ENCODE peak calls at places on chromosomes 5 and 9, in ten cellular contexts. One of them, this sample, is unnamed.

GRCh38 chr5:62256161-62257017 is 49.6 kb upstream of the KIF2A start:
- DNase-seq in T-helper 1 cell: no peak
- DNase-seq in body of pancreas: peak
- DNase-seq in endothelial cell: no peak
- DNase-seq in GM10248: no peak
- DNase-seq in EH: no peak
- DNase-seq in neural crest cell: no peak
- DNase-seq in GM12891: no peak
- DNase-seq in endodermal cell: no peak
- DNase-seq in cardiac fibroblast: no peak
- DNase-seq in this sample: no peak

GRCh38 chr5:36722913-36723312 is 116.5 kb downstream of the SLC1A3 start:
- DNase-seq in T-helper 1 cell: no peak
- DNase-seq in body of pancreas: no peak
- DNase-seq in endothelial cell: no peak
- DNase-seq in GM10248: no peak
- DNase-seq in EH: peak
- DNase-seq in neural crest cell: no peak
- DNase-seq in GM12891: no peak
- DNase-seq in endodermal cell: no peak
- DNase-seq in cardiac fibroblast: peak
- DNase-seq in this sample: no peak

GRCh38 chr9:124221685-124222084 is 36.1 kb upstream of the NEK6 start:
- DNase-seq in T-helper 1 cell: no peak
- DNase-seq in body of pancreas: no peak
- DNase-seq in endothelial cell: no peak
- DNase-seq in GM10248: no peak
- DNase-seq in EH: no peak
- DNase-seq in neural crest cell: no peak
- DNase-seq in GM12891: no peak
- DNase-seq in endodermal cell: no peak
- DNase-seq in cardiac fibroblast: no peak
- DNase-seq in this sample: no peak

GRCh38 chr9:38182321-38182720 is 113.3 kb upstream of the SHB start:
- DNase-seq in T-helper 1 cell: no peak
- DNase-seq in body of pancreas: peak
- DNase-seq in endothelial cell: no peak
- DNase-seq in GM10248: no peak
- DNase-seq in EH: no peak
- DNase-seq in neural crest cell: no peak
- DNase-seq in GM12891: no peak
- DNase-seq in endodermal cell: peak
- DNase-seq in cardiac fibroblast: no peak
- DNase-seq in this sample: no peak

GRCh38 chr5:85049020-85049419 is 664.3 kb upstream of the EDIL3 start:
- DNase-seq in T-helper 1 cell: no peak
- DNase-seq in body of pancreas: no peak
- DNase-seq in endothelial cell: peak
- DNase-seq in GM10248: no peak
- DNase-seq in EH: no peak
- DNase-seq in neural crest cell: no peak
- DNase-seq in GM12891: no peak
- DNase-seq in endodermal cell: peak
- DNase-seq in cardiac fibroblast: peak
- DNase-seq in this sample: no peak

GRCh38 chr5:108255468-108255867 is 126.4 kb downstream of the FBXL17 start:
- DNase-seq in T-helper 1 cell: no peak
- DNase-seq in body of pancreas: no peak
- DNase-seq in endothelial cell: no peak
- DNase-seq in GM10248: no peak
- DNase-seq in EH: no peak
- DNase-seq in neural crest cell: no peak
- DNase-seq in GM12891: no peak
- DNase-seq in endodermal cell: no peak
- DNase-seq in cardiac fibroblast: no peak
- DNase-seq in this sample: no peak

GRCh38 chr9:19271081-19271480 is 40.6 kb downstream of the DENND4C start:
- DNase-seq in T-helper 1 cell: no peak
- DNase-seq in body of pancreas: no peak
- DNase-seq in endothelial cell: no peak
- DNase-seq in GM10248: no peak
- DNase-seq in EH: peak
- DNase-seq in neural crest cell: no peak
- DNase-seq in GM12891: no peak
- DNase-seq in endodermal cell: no peak
- DNase-seq in cardiac fibroblast: peak
- DNase-seq in this sample: no peak

GRCh38 chr9:129840024-129840423 is 4.8 kb downstream of the USP20 start:
- DNase-seq in T-helper 1 cell: no peak
- DNase-seq in body of pancreas: no peak
- DNase-seq in endothelial cell: no peak
- DNase-seq in GM10248: no peak
- DNase-seq in EH: no peak
- DNase-seq in neural crest cell: no peak
- DNase-seq in GM12891: no peak
- DNase-seq in endodermal cell: no peak
- DNase-seq in cardiac fibroblast: no peak
- DNase-seq in this sample: no peak

GRCh38 chr5:162052671-162053070 is 14.9 kb upstream of the GABRG2 start:
- DNase-seq in T-helper 1 cell: no peak
- DNase-seq in body of pancreas: no peak
- DNase-seq in endothelial cell: no peak
- DNase-seq in GM10248: no peak
- DNase-seq in EH: no peak
- DNase-seq in neural crest cell: no peak
- DNase-seq in GM12891: no peak
- DNase-seq in endodermal cell: no peak
- DNase-seq in cardiac fibroblast: no peak
- DNase-seq in this sample: no peak

GRCh38 chr5:150645070-150645700 is 4.7 kb downstream of the SYNPO start:
- DNase-seq in T-helper 1 cell: no peak
- DNase-seq in body of pancreas: peak
- DNase-seq in endothelial cell: no peak
- DNase-seq in GM10248: no peak
- DNase-seq in EH: peak
- DNase-seq in neural crest cell: no peak
- DNase-seq in GM12891: no peak
- DNase-seq in endodermal cell: peak
- DNase-seq in cardiac fibroblast: peak
- DNase-seq in this sample: no peak

GRCh38 chr5:36878421-36879088 is 2.0 kb downstream of the NIPBL start:
- DNase-seq in T-helper 1 cell: no peak
- DNase-seq in body of pancreas: peak
- DNase-seq in endothelial cell: peak
- DNase-seq in GM10248: no peak
- DNase-seq in EH: peak
- DNase-seq in neural crest cell: peak
- DNase-seq in GM12891: no peak
- DNase-seq in endodermal cell: peak
- DNase-seq in cardiac fibroblast: peak
- DNase-seq in this sample: no peak

GRCh38 chr9:35842795-35843194 is 13.8 kb downstream of the TMEM8B start:
- DNase-seq in T-helper 1 cell: no peak
- DNase-seq in body of pancreas: no peak
- DNase-seq in endothelial cell: no peak
- DNase-seq in GM10248: peak
- DNase-seq in EH: no peak
- DNase-seq in neural crest cell: no peak
- DNase-seq in GM12891: peak
- DNase-seq in endodermal cell: no peak
- DNase-seq in cardiac fibroblast: no peak
- DNase-seq in this sample: no peak

GRCh38 chr9:98208635-98209034 is 16.2 kb upstream of the CORO2A start:
- DNase-seq in T-helper 1 cell: no peak
- DNase-seq in body of pancreas: no peak
- DNase-seq in endothelial cell: no peak
- DNase-seq in GM10248: no peak
- DNase-seq in EH: no peak
- DNase-seq in neural crest cell: no peak
- DNase-seq in GM12891: no peak
- DNase-seq in endodermal cell: no peak
- DNase-seq in cardiac fibroblast: no peak
- DNase-seq in this sample: no peak

GRCh38 chr5:73638344-73639095 is 12.5 kb downstream of the ARHGEF28 start:
- DNase-seq in T-helper 1 cell: no peak
- DNase-seq in body of pancreas: no peak
- DNase-seq in endothelial cell: no peak
- DNase-seq in GM10248: no peak
- DNase-seq in EH: peak
- DNase-seq in neural crest cell: no peak
- DNase-seq in GM12891: no peak
- DNase-seq in endodermal cell: no peak
- DNase-seq in cardiac fibroblast: peak
- DNase-seq in this sample: no peak

GRCh38 chr9:79756414-79756813 is 184.6 kb downstream of the TLE4 start:
- DNase-seq in T-helper 1 cell: no peak
- DNase-seq in body of pancreas: no peak
- DNase-seq in endothelial cell: no peak
- DNase-seq in GM10248: no peak
- DNase-seq in EH: no peak
- DNase-seq in neural crest cell: no peak
- DNase-seq in GM12891: no peak
- DNase-seq in endodermal cell: no peak
- DNase-seq in cardiac fibroblast: no peak
- DNase-seq in this sample: no peak

GRCh38 chr9:78306222-78307076 is 9.5 kb downstream of the PSAT1 start:
- DNase-seq in T-helper 1 cell: no peak
- DNase-seq in body of pancreas: peak
- DNase-seq in endothelial cell: no peak
- DNase-seq in GM10248: no peak
- DNase-seq in EH: no peak
- DNase-seq in neural crest cell: no peak
- DNase-seq in GM12891: no peak
- DNase-seq in endodermal cell: no peak
- DNase-seq in cardiac fibroblast: no peak
- DNase-seq in this sample: no peak